ENCODE peak calls at places on chromosomes 4 and X, in seven cellular contexts. W is H54, H is IMR-90, L is upper lobe of left lung, I is adrenal gland, Z is HCT116, N is heart left ventricle. V is an unnamed sample.

GRCh38 chrX:15356444-15356843 is 21.1 kb upstream of the PIGA start:
- DNase-seq in I (no peak), L (no peak), W (no peak), N (no peak), H (peak; percentile 75), Z (no peak), V (no peak)

GRCh38 chr4:123193802-123194201 is 202.8 kb upstream of the SPRY1 start:
- DNase-seq in L (no peak), Z (no peak), H (no peak), I (no peak), W (no peak), N (no peak), V (no peak)

GRCh38 chrX:68652327-68652930 is 5.0 kb downstream of the STARD8 start:
- DNase-seq in N (no peak), L (no peak), W (no peak), Z (no peak), H (peak; percentile 45), I (no peak), V (peak; percentile 55)

GRCh38 chrX:123087326-123087725 is 96.8 kb upstream of the GRIA3 start:
- DNase-seq in N (no peak), W (no peak), L (no peak), H (no peak), I (no peak), Z (no peak), V (no peak)

GRCh38 chr4:52234539-52235174 is 183.6 kb downstream of the SPATA18 start:
- DNase-seq in L (no peak), I (no peak), N (no peak), W (peak; percentile 3), H (peak; percentile 37), Z (peak; percentile 41), V (no peak)

GRCh38 chr4:39036172-39036571 is 4.0 kb upstream of the TMEM156 start:
- DNase-seq in Z (no peak), H (peak; percentile 63), N (no peak), I (no peak), L (no peak), W (no peak), V (no peak)

GRCh38 chr4:174256277-174256713 is 27.2 kb downstream of the FBXO8 start:
- DNase-seq in H (peak; percentile 63), L (no peak), Z (no peak), I (no peak), W (no peak), N (no peak), V (peak; percentile 45)

GRCh38 chrX:7133036-7133412 is 14.5 kb upstream of the STS start:
- DNase-seq in H (peak; percentile 35), W (no peak), Z (no peak), L (no peak), I (no peak), N (peak; percentile 29), V (no peak)

GRCh38 chr4:102328045-102328444 is 17.2 kb downstream of the SLC39A8 start:
- DNase-seq in H (no peak), Z (no peak), N (no peak), W (no peak), I (no peak), L (no peak), V (no peak)

GRCh38 chr4:67292649-67293048 is 252.7 kb downstream of the CENPC start:
- DNase-seq in I (no peak), H (no peak), L (no peak), Z (no peak), W (no peak), N (no peak), V (no peak)

GRCh38 chrX:402857-403256 is 16.1 kb upstream of the PPP2R3B start:
- DNase-seq in W (no peak), N (no peak), H (no peak), Z (no peak), L (no peak), I (no peak), V (no peak)

GRCh38 chrX:132636080-132636479 is 147.2 kb upstream of the MBNL3 start:
- DNase-seq in I (no peak), H (no peak), Z (no peak), W (no peak), L (no peak), N (no peak), V (no peak)

GRCh38 chr4:186657766-186658165 is 65.9 kb downstream of the FAT1 start:
- DNase-seq in L (no peak), I (no peak), W (no peak), Z (peak; percentile 35), H (peak; percentile 43), N (no peak), V (no peak)

GRCh38 chr4:3384771-3385701 is 56.7 kb upstream of the HGFAC start:
- DNase-seq in L (peak; percentile 83), I (peak; percentile 58), W (no peak), N (peak; percentile 67), H (no peak), Z (no peak), V (no peak)

GRCh38 chr4:76072760-76073159 is 1.7 kb upstream of the ART3 start:
- DNase-seq in Z (no peak), H (no peak), W (no peak), I (no peak), N (no peak), L (no peak), V (no peak)

GRCh38 chr4:55553442-55553841 is 6.7 kb upstream of the CLOCK start:
- DNase-seq in H (no peak), Z (no peak), I (peak; percentile 33), N (peak; percentile 23), L (no peak), W (peak; percentile 23), V (no peak)

DNA sequence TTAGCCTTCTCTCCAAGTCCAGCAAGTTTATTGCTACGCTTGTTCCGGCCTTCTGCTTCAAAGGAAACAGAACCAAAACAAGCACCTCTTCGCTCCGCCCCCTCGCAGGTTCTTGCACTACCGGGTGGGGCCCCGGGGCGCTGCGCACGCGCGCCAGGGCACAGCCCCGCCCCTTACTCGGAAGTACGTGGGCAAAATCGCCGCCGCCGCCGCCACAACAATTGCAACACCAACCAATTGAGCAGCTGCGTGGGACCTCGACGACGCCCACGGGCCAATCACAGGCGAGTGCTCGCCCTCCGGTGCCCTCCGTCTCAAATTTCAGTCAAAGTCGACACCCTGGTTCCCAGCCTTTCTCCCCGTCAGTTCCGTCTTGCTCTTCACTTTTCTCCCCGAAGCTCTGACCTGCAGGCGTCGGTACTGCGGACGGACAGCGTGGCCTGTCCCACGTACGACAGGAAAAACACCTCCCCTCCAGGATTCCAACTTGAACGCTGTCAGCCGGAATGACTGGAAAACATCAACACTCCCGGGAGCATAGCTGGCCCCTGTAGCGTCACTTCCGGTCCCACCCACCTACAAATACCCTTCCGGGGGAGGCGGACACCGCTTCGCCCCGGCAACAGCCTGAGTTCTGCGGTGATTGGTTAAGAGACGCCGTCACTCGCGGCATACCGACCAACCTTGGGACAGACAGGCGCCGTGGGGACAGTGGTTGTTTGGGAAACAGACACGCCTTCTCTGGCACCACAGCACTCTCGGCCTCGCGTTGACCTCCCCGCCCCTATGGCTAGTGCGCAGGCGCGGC is 624 bp upstream of the OTUD5 start:
- DNase-seq in H (peak; percentile 98), I (peak; percentile 97), W (peak; percentile 68), N (peak; percentile 97), L (peak; percentile 97), Z (peak; percentile 93), V (peak; percentile 98)
- TF ChIP-seq POLR2A in H (peak; percentile 92), I (peak; percentile 70), W (peak; percentile 29), N (no peak), L (no peak), Z (no peak), V (peak; percentile 80)

GRCh38 chrX:154526901-154527675 is 11.1 kb upstream of the FAM3A start:
- DNase-seq in Z (peak; percentile 27), W (no peak), L (no peak), I (peak; percentile 80), N (peak; percentile 81), H (peak; percentile 67), V (peak; percentile 82)
- TF ChIP-seq POLR2A in Z (no peak), W (no peak), L (no peak), I (no peak), N (no peak), H (no peak), V (peak; percentile 44)

GRCh38 chr4:6354119-6354518 is 84.5 kb downstream of the WFS1 start:
- DNase-seq in Z (no peak), N (no peak), I (no peak), H (no peak), W (no peak), L (no peak), V (no peak)

GRCh38 chr4:6351246-6352000 is 81.8 kb downstream of the WFS1 start:
- DNase-seq in N (no peak), L (no peak), W (no peak), Z (no peak), H (no peak), I (no peak), V (no peak)

GRCh38 chr4:6350646-6351045 is 81.0 kb downstream of the WFS1 start:
- DNase-seq in Z (no peak), H (no peak), W (no peak), L (no peak), N (no peak), I (no peak), V (no peak)

GRCh38 chr4:6349896-6350295 is 80.2 kb downstream of the WFS1 start:
- DNase-seq in N (no peak), I (no peak), L (no peak), W (no peak), Z (no peak), H (peak; percentile 10), V (no peak)

GRCh38 chr4:6352031-6352763 is 82.5 kb downstream of the WFS1 start:
- DNase-seq in N (no peak), W (no peak), L (no peak), Z (no peak), I (no peak), H (no peak), V (no peak)
- TF ChIP-seq POLR2A in N (no peak), W (no peak), L (no peak), Z (no peak), I (no peak), H (no peak), V (no peak)

GRCh38 chr4:20698382-20698781 is 1.9 kb upstream of the PACRGL start:
- DNase-seq in Z (no peak), L (no peak), N (no peak), W (no peak), I (no peak), H (no peak), V (peak; percentile 44)

GRCh38 chr4:20698820-20699219 is 1.4 kb upstream of the PACRGL start:
- DNase-seq in H (no peak), Z (no peak), I (no peak), W (no peak), N (no peak), L (no peak), V (peak; percentile 45)

GRCh38 chr4:20696815-20697214 is 3.4 kb upstream of the PACRGL start:
- DNase-seq in Z (no peak), I (no peak), H (no peak), W (no peak), L (no peak), N (no peak), V (no peak)

DNA sequence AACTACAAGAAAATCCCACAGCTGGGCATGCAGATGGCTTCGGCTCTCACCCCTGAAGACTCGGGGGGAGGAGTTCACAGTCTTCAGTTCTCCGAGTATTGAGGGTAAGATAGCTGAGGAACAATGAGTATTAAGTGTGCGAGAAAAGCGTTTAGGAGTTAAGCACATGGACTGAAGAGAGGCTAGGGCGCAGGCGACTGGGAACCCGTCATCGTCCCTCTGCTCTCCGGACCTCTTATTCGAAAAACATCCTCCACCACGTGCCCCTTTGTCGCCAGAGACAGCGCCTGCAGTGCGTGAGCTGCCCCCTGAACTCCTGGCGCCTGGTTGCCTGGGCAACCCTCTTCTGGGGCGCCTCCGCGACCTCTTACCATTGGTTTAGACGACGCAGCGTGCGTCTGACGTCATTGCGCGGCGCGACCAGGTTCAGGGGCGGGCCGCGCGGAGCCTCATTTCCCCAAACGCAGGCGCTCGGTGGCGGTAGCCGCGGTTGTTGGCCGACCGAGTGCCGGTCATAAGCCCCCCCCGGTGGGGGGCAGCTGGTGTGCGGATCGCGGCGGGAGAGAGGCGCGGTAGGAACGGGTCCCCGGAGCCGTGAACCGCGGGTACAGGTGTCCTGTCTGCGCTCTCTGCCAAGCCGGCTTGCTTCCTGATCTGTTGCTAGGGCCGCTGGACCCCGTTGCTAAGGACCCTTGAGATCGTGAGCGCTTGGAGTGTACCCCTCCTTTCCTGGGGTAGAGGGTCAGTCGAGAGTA is at the start of gene PACRGL:
- DNase-seq in Z (peak; percentile 88), H (peak; percentile 91), W (peak; percentile 64), I (peak; percentile 96), N (peak; percentile 94), L (peak; percentile 98), V (peak; percentile 95)
- TF ChIP-seq POLR2A in Z (peak; percentile 67), H (peak; percentile 80), W (peak; percentile 62), I (peak; percentile 27), N (no peak), L (no peak), V (peak; percentile 78)